ENCODE peak calls at places on chromosomes 11 and 22, in ten cellular contexts. R, C, X, J, M, P, U, N, O and H are unnamed samples.
A peak's percentile ranks its signal among the peaks of the same experiment; 100 is the strongest.

GRCh38 chr11:74325649-74326645 is 14.5 kb upstream of the P4HA3 start:
- DNase-seq in R (peak; percentile 53), C (peak; percentile 67), X (no peak), J (peak; percentile 96), M (peak; percentile 93), P (no peak), U (no peak), N (peak; percentile 94), O (no peak), H (no peak)

GRCh38 chr11:130847517-130847916 is 68.8 kb downstream of the SNX19 start:
- DNase-seq in R (no peak), C (no peak), X (no peak), J (peak; percentile 66), M (peak; percentile 97), P (no peak), U (peak; percentile 92), N (peak; percentile 93), O (no peak), H (no peak)

GRCh38 chr22:44597616-44598015 is 99.6 kb upstream of the RTL6 start:
- DNase-seq in R (no peak), C (no peak), X (no peak), J (no peak), M (no peak), P (no peak), U (no peak), N (peak; percentile 5), O (no peak), H (no peak)

GRCh38 chr11:69166186-69167115 is 10.7 kb downstream of the SMIM38 start:
- DNase-seq in R (no peak), C (no peak), X (peak; percentile 37), J (peak; percentile 78), M (peak; percentile 89), P (no peak), U (peak; percentile 78), N (peak; percentile 75), O (no peak), H (no peak)

GRCh38 chr11:73152086-73152853 is 10.2 kb upstream of the FCHSD2 start:
- DNase-seq in R (peak; percentile 15), C (no peak), X (no peak), J (no peak), M (no peak), P (no peak), U (no peak), N (no peak), O (no peak), H (no peak)

GRCh38 chr22:30832407-30832987 is 136.1 kb downstream of the MORC2 start:
- DNase-seq in R (no peak), C (no peak), X (no peak), J (no peak), M (no peak), P (no peak), U (no peak), N (no peak), O (no peak), H (no peak)

GRCh38 chr22:23256138-23256932 is 76.0 kb downstream of the BCR start:
- DNase-seq in R (no peak), C (no peak), X (no peak), J (no peak), M (no peak), P (no peak), U (no peak), N (no peak), O (no peak), H (no peak)

GRCh38 chr11:11313426-11313825 is 39.6 kb downstream of the CSNK2A3 start:
- DNase-seq in R (no peak), C (peak; percentile 55), X (no peak), J (peak; percentile 17), M (peak; percentile 36), P (no peak), U (peak; percentile 63), N (peak; percentile 66), O (no peak), H (no peak)

GRCh38 chr11:72191961-72192381 is at the start of gene FOLR1:
- DNase-seq in R (no peak), C (peak; percentile 73), X (no peak), J (no peak), M (peak; percentile 23), P (no peak), U (no peak), N (no peak), O (no peak), H (no peak)

GRCh38 chr22:19680911-19681862 is 33.1 kb upstream of the SEPTIN5 start:
- DNase-seq in R (no peak), C (no peak), X (no peak), J (no peak), M (no peak), P (no peak), U (no peak), N (no peak), O (no peak), H (no peak)

GRCh38 chr11:118132385-118133151 is 20.1 kb downstream of the SCN4B start:
- DNase-seq in R (no peak), C (no peak), X (no peak), J (no peak), M (no peak), P (no peak), U (no peak), N (no peak), O (no peak), H (no peak)

GRCh38 chr11:113392522-113392921 is 4.9 kb downstream of the ANKK1 start:
- DNase-seq in R (no peak), C (no peak), X (no peak), J (no peak), M (no peak), P (no peak), U (no peak), N (peak; percentile 14), O (no peak), H (no peak)

GRCh38 chr11:118921929-118922744 is 3.6 kb downstream of the BCL9L start:
- DNase-seq in R (peak; percentile 95), C (peak; percentile 83), X (no peak), J (peak; percentile 94), M (peak; percentile 66), P (no peak), U (peak; percentile 71), N (peak; percentile 74), O (no peak), H (no peak)

GRCh38 chr22:48738204-48738980 is 1089.3 kb downstream of the BRD1 start:
- DNase-seq in R (peak; percentile 26), C (no peak), X (no peak), J (no peak), M (no peak), P (no peak), U (no peak), N (no peak), O (no peak), H (peak; percentile 13)

GRCh38 chr11:534592-535518 is 521 bp downstream of the HRAS start:
- DNase-seq in R (peak; percentile 60), C (no peak), X (no peak), J (peak; percentile 16), M (peak; percentile 19), P (no peak), U (peak; percentile 79), N (no peak), O (no peak), H (peak; percentile 38)

GRCh38 chr22:24146190-24146616 is 35.1 kb upstream of the SUSD2 start:
- DNase-seq in R (no peak), C (peak; percentile 82), X (no peak), J (peak; percentile 62), M (peak; percentile 58), P (no peak), U (no peak), N (peak; percentile 89), O (no peak), H (no peak)

GRCh38 chr22:39314251-39314971 is 5.0 kb downstream of the RPL3 start:
- DNase-seq in R (no peak), C (no peak), X (no peak), J (no peak), M (no peak), P (no peak), U (no peak), N (no peak), O (no peak), H (no peak)
- TF ChIP-seq CTCF in R (no peak), C (no peak), X (no peak), J (peak; percentile 19), M (no peak), P (peak; percentile 51), U (no peak), N (no peak), O (peak; percentile 39), H (no peak)

DNA sequence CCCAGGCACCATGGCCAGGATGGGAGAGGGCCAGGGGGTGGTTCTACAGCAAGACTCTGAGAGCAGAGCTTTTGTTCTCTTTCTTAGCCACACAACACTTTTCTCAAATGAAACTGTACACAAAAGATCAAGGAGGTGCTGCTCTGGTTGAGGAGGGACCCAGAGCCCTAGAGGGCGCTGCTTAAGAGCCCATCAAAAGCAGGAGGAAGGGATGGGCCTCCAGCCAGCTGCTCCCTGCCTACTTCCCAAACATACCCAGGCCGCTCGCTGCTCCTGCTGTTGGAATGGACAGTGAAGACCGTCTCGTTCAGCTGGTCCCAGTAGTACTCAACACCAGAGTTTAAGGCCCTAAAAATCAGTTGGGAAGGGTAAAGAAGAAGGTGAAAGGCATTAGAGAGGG is 18.4 kb upstream of the CHRM4 start:
- DNase-seq in R (no peak), C (no peak), X (no peak), J (peak; percentile 36), M (no peak), P (no peak), U (no peak), N (peak; percentile 14), O (no peak), H (no peak)
- TF ChIP-seq CTCF in R (no peak), C (no peak), X (no peak), J (peak; percentile 30), M (peak; percentile 33), P (no peak), U (no peak), N (peak; percentile 29), O (peak; percentile 21), H (no peak)

GRCh38 chr11:22617868-22618267 is 7.8 kb downstream of the FANCF start:
- DNase-seq in R (no peak), C (no peak), X (no peak), J (no peak), M (no peak), P (no peak), U (no peak), N (no peak), O (no peak), H (no peak)
- TF ChIP-seq CTCF in R (no peak), C (no peak), X (no peak), J (no peak), M (no peak), P (no peak), U (no peak), N (no peak), O (no peak), H (no peak)

DNA sequence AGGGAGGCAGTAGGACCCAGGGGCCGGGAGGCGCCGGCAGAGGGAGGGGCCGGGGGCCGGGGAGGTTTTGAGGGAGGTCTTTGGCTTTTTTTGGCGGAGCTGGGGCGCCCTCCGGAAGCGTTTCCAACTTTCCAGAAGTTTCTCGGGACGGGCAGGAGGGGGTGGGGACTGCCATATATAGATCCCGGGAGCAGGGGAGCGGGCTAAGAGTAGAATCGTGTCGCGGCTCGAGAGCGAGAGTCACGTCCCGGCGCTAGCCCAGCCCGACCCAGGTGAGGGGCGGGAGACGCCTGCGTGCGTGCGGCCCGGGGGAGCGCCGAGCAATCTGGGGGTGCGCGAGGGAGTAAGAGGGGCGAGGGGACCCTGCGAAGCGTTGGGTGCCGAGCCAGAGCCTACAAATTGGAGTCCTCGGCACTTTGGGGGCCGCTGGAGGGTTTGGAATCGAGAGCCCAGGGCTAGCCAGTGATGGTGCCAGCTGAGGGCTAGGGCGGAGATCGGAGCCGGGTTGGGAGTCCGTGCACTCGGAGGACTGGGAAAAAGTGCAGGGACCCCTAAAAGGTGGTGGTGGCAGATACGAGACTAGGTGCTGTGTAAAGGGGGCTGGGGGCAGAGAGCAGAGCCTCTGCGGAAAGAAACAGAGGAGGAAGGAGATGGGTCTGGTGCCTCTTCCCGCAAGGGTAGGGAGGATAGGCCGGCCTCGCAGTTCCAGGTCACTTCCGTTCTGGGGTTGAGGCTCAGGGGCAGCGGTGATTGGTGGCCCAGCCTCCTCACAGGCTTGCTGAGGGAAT is at the start of gene SERPINH1:
- DNase-seq in R (peak; percentile 87), C (peak; percentile 89), X (peak; percentile 47), J (peak; percentile 94), M (peak; percentile 87), P (peak; percentile 69), U (peak; percentile 94), N (peak; percentile 82), O (peak; percentile 55), H (peak; percentile 64)
- TF ChIP-seq CTCF in R (no peak), C (no peak), X (no peak), J (no peak), M (no peak), P (no peak), U (no peak), N (no peak), O (no peak), H (no peak)